ENCODE peak calls at places on chromosomes 7 and 10, in four cellular contexts. A is HepG2, V is upper lobe of left lung, R is GM12878. E is an unnamed sample.

GRCh38 chr7:124032369-124033092 is at the start of gene TMEM229A:
- ATAC-seq in A (peak), V (no peak), R (no peak), E (peak)

GRCh38 chr7:155752756-155753445 is 59.4 kb downstream of the SHH start:
- ATAC-seq in A (no peak), V (no peak), R (peak), E (no peak)

GRCh38 chr7:17599733-17600685 is 301.6 kb downstream of the AHR start:
- ATAC-seq in A (peak), V (no peak), R (no peak), E (no peak)

GRCh38 chr10:49393757-49394156 is 2.1 kb downstream of the DRGX start:
- ATAC-seq in A (peak), V (no peak), R (peak), E (no peak)

GRCh38 chr10:79024716-79025112 is 44.1 kb upstream of the ZMIZ1 start:
- ATAC-seq in A (peak), V (peak), R (no peak), E (no peak)

GRCh38 chr7:156160811-156161210 is 348.5 kb upstream of the SHH start:
- ATAC-seq in A (no peak), V (no peak), R (no peak), E (no peak)

GRCh38 chr7:22576941-22577927 is 77.2 kb upstream of the STEAP1B start:
- ATAC-seq in A (no peak), V (peak), R (no peak), E (peak)

GRCh38 chr7:90455163-90456030 is 14.0 kb upstream of the PTTG1IP2 start:
- ATAC-seq in A (peak), V (no peak), R (peak), E (peak)

GRCh38 chr10:119802068-119802538 is 70.5 kb downstream of the MCMBP start:
- ATAC-seq in A (no peak), V (no peak), R (peak), E (no peak)

GRCh38 chr10:69620625-69621024 is 9.4 kb upstream of the FAM241B start:
- ATAC-seq in A (no peak), V (no peak), R (no peak), E (no peak)

GRCh38 chr7:144048648-144049047 is at the start of gene OR2A5:
- ATAC-seq in A (no peak), V (no peak), R (no peak), E (no peak)

GRCh38 chr7:73700070-73700423 is 16.6 kb downstream of the BUD23 start:
- ATAC-seq in A (peak), V (no peak), R (no peak), E (no peak)

GRCh38 chr7:116687801-116688201 is 15.8 kb downstream of the MET start:
- ATAC-seq in A (peak), V (no peak), R (no peak), E (no peak)

GRCh38 chr10:33015798-33016547 is 57.9 kb upstream of the ITGB1 start:
- ATAC-seq in A (peak), V (no peak), R (no peak), E (no peak)

GRCh38 chr10:6494934-6495592 is 85.0 kb downstream of the PRKCQ start:
- ATAC-seq in A (peak), V (no peak), R (peak), E (no peak)

GRCh38 chr7:110977127-110977776 is 113.7 kb upstream of the LRRN3 start:
- ATAC-seq in A (no peak), V (no peak), R (peak), E (no peak)

GRCh38 chr10:21843645-21844044 is 159.9 kb downstream of the DNAJC1 start:
- ATAC-seq in A (no peak), V (no peak), R (no peak), E (no peak)

GRCh38 chr10:73226663-73227062 is 20.4 kb downstream of the DNAJC9 start:
- ATAC-seq in A (no peak), V (no peak), R (no peak), E (no peak)

GRCh38 chr10:91335147-91335546 is 75.0 kb upstream of the HECTD2 start:
- ATAC-seq in A (no peak), V (no peak), R (no peak), E (no peak)

GRCh38 chr10:132910901-132911711 is 31.3 kb downstream of the CFAP46 start:
- ATAC-seq in A (no peak), V (no peak), R (no peak), E (no peak)

GRCh38 chr10:77685494-77685893 is 47.9 kb upstream of the KCNMA1 start:
- ATAC-seq in A (no peak), V (no peak), R (peak), E (no peak)

GRCh38 chr10:3104251-3104918 is 37.0 kb downstream of the PFKP start:
- ATAC-seq in A (no peak), V (no peak), R (no peak), E (no peak)

GRCh38 chr7:27123021-27123476 is 7.5 kb downstream of the HOXA4 start:
- ATAC-seq in A (peak), V (no peak), R (no peak), E (peak)

GRCh38 chr10:3048114-3049019 is 19.0 kb upstream of the PFKP start:
- ATAC-seq in A (no peak), V (no peak), R (peak), E (peak)

GRCh38 chr7:29499932-29500331 is 63.7 kb upstream of the PRR15 start:
- ATAC-seq in A (no peak), V (no peak), R (no peak), E (no peak)

GRCh38 chr7:101533103-101533465 is 96.0 kb downstream of the MYL10 start:
- ATAC-seq in A (no peak), V (no peak), R (no peak), E (no peak)

GRCh38 chr7:152519290-152519689 is 83.5 kb upstream of the KMT2C start:
- ATAC-seq in A (no peak), V (no peak), R (no peak), E (no peak)

GRCh38 chr7:152521420-152522337 is 85.9 kb upstream of the KMT2C start:
- ATAC-seq in A (peak), V (no peak), R (no peak), E (no peak)

GRCh38 chr7:152520861-152521302 is 85.1 kb upstream of the KMT2C start:
- ATAC-seq in A (peak), V (no peak), R (no peak), E (no peak)

GRCh38 chr7:152523916-152524315 is 88.1 kb upstream of the KMT2C start:
- ATAC-seq in A (no peak), V (no peak), R (no peak), E (no peak)

GRCh38 chr7:152522551-152522950 is 86.7 kb upstream of the KMT2C start:
- ATAC-seq in A (no peak), V (no peak), R (no peak), E (no peak)
- H3K4me3 ChIP-seq in A (peak), V (no peak), R (no peak), E (peak)

DNA sequence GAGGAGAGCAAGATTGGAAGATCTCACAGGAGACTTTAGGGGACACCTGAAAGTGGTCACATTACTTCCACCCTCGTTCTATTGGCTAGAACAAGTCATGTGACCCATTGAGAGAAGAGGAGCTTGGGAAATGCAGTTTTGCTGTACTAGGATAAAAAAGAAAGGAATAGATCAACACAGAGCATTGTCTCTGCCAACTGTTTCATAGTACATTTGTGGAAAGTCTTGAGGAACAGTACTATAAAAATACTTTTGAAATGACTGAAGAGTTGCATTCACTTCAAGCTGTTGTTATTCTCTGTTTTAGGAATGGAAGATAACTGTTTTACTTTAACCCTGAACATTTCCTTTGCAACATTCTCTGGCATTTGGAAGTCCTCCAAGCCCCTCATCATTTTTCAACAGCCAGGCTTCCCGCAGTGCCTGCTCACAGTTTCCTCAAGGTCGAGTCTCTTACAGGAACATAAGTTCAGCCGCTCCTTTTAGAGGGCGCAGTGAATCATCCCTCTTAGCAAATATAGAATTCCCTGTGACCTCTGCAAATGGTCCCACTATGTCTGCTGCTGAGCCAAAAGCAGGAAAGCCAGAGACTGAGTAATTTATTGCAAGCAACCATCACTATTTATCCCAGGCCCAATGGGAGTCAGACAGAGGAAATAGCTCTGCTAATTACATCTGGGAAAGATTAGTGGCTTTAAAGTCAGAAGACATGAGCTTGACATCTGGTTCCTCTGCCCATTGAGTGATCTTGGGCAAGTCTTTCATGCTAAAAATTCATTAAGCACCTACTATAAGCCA is 40.7 kb downstream of the MRPL32 start:
- ATAC-seq in A (no peak), V (peak), R (no peak), E (peak)
- TF ChIP-seq EP300 in A (no peak), V (no peak), R (no peak), E (no peak)

GRCh38 chr10:59454289-59454919 is 92.1 kb upstream of the FAM13C start:
- ATAC-seq in A (no peak), V (no peak), R (no peak), E (no peak)
- TF ChIP-seq POLR2AphosphoS5 in A (no peak), V (no peak), R (no peak), E (no peak)

DNA sequence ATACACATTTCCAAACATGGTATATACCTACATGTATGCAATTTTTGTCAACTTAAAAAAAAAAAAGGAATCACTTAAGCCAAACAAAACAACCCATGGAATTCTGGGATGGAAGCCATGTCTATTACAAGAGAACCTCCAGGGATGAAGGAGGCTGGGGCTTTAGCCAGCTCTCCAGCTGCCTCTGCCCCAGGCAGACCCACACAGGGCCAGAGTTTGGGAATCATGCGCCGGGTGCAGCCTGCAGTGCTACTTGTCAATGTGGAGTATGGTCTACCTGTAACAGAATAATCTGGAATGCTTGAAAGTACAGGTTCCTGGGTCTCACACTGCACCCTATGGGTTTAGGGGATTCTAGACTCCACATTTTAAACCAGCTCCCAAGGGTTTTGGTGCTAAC is 10.8 kb downstream of the ATP6V0E2 start:
- ATAC-seq in A (no peak), V (no peak), R (no peak), E (no peak)
- H3K4me3 ChIP-seq in A (no peak), V (no peak), R (no peak), E (no peak)

GRCh38 chr7:142891490-142892082 is 6.0 kb upstream of the TRPV6 start:
- ATAC-seq in A (no peak), V (no peak), R (no peak), E (no peak)
- TF ChIP-seq EP300 in A (no peak), V (no peak), R (no peak), E (no peak)

GRCh38 chr7:1534330-1535099 is 4.0 kb downstream of the MAFK start:
- ATAC-seq in A (no peak), V (no peak), R (no peak), E (no peak)

GRCh38 chr7:1532456-1533254 is 2.2 kb downstream of the MAFK start:
- ATAC-seq in A (peak), V (peak), R (peak), E (peak)

GRCh38 chr7:1533255-1533568 is 2.7 kb downstream of the MAFK start:
- ATAC-seq in A (no peak), V (no peak), R (peak), E (no peak)

GRCh38 chr7:1535100-1535458 is 4.6 kb downstream of the MAFK start:
- ATAC-seq in A (no peak), V (no peak), R (no peak), E (no peak)

DNA sequence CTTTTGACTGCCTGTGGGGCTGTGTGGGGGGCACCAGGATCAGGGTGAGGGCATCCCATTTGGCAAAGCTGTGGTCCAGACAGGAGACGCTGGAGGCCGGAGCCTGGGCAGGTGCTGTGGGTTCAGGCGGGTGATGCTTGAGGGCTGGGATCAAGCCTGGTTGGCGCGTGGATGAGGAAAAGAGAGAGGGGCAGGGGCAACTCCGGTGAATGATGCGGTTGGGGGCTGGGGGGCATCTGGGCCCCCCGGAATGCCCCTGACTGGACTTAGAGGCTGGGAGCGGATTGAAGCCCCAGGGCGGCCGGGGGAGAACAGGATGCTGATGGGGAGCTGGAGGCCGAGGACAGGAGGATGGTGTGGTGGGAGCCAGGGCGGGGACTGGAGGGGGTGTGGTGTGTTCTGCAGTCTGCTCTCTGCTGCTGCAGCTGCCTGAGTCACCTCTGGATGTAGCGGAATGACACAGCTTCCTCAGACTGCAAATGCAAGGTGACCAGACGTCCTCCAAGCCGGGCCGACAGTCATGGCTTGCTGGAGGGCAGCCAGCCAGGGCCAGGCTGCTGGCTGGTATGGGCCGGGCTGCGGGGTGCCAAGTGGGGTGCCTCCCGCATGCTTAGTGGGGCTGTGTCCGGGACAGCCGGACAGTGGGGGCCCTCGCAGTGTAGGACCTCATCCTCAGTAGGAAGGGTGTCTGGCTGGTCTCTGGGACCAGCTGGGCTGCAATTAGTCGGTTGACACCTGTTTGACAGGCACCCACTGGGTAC is 3.2 kb downstream of the MAFK start:
- ATAC-seq in A (no peak), V (no peak), R (peak), E (no peak)
- TF ChIP-seq POLR2AphosphoS5 in A (no peak), V (peak), R (no peak), E (peak)

DNA sequence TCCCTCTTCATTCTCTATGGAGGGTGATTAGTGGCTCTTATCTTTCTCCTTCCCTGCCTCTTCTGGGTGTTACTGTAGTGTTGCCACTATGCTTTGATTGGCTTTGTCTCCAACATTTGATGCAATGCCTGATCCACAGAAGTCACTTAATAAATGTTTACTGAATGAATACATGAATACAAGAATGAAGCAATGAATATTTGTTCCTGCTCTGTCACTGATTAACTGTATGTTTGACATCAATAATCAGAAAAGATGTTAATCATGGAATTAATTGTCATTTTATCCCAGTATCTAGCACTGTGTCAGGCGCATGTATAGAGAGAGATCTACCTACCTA is 4.3 kb downstream of the ANK3 start:
- ATAC-seq in A (no peak), V (no peak), R (no peak), E (no peak)
- H3K4me3 ChIP-seq in A (no peak), V (no peak), R (no peak), E (no peak)

E was measured in gastroesophageal sphincter.